ENCODE peak calls at places on chromosomes 13 and 19, in four cellular contexts. S, P, Z and V are unnamed samples.

GRCh38 chr13:109787135-109787954 is 962 bp upstream of the IRS2 start:
- DNase-seq in Z (peak; percentile 49), S (peak; percentile 84), P (no peak), V (no peak)

GRCh38 chr13:20882206-20882605 is 20.3 kb downstream of the XPO4 start:
- DNase-seq in S (peak; percentile 24), P (no peak), Z (peak; percentile 7), V (no peak)

GRCh38 chr13:36818483-36819063 is 449 bp upstream of the RFXAP start:
- DNase-seq in P (no peak), S (no peak), Z (no peak), V (peak; percentile 4)

GRCh38 chr19:42313840-42314755 is 989 bp downstream of the TMEM145 start:
- DNase-seq in Z (no peak), P (no peak), S (no peak), V (no peak)

GRCh38 chr19:14487370-14488125 is 8.4 kb downstream of the GIPC1 start:
- DNase-seq in Z (no peak), P (no peak), S (no peak), V (no peak)

GRCh38 chr13:65540064-65540635 is 1690.0 kb downstream of the PCDH9 start:
- DNase-seq in P (no peak), Z (no peak), S (no peak), V (peak; percentile 23)

GRCh38 chr19:7622933-7623685 is 6.2 kb downstream of the XAB2 start:
- DNase-seq in S (no peak), Z (no peak), P (no peak), V (no peak)

GRCh38 chr13:35781661-35782060 is 305.2 kb upstream of the MAB21L1 start:
- DNase-seq in Z (no peak), S (no peak), P (no peak), V (no peak)

GRCh38 chr19:14686411-14686810 is 3.4 kb upstream of the ZNF333 start:
- DNase-seq in Z (peak; percentile 5), S (peak; percentile 8), P (no peak), V (no peak)

GRCh38 chr19:50717891-50718254 is 1.7 kb downstream of the SHANK1 start:
- DNase-seq in S (peak; percentile 40), P (no peak), Z (no peak), V (no peak)

GRCh38 chr19:50719119-50719435 is 525 bp downstream of the SHANK1 start:
- DNase-seq in S (no peak), Z (no peak), P (no peak), V (no peak)

GRCh38 chr19:50717026-50717723 is 2.4 kb downstream of the SHANK1 start:
- DNase-seq in S (no peak), P (no peak), Z (no peak), V (no peak)

GRCh38 chr19:50719566-50719965 is at the start of gene SHANK1:
- DNase-seq in Z (no peak), P (no peak), S (peak; percentile 64), V (peak; percentile 21)

DNA sequence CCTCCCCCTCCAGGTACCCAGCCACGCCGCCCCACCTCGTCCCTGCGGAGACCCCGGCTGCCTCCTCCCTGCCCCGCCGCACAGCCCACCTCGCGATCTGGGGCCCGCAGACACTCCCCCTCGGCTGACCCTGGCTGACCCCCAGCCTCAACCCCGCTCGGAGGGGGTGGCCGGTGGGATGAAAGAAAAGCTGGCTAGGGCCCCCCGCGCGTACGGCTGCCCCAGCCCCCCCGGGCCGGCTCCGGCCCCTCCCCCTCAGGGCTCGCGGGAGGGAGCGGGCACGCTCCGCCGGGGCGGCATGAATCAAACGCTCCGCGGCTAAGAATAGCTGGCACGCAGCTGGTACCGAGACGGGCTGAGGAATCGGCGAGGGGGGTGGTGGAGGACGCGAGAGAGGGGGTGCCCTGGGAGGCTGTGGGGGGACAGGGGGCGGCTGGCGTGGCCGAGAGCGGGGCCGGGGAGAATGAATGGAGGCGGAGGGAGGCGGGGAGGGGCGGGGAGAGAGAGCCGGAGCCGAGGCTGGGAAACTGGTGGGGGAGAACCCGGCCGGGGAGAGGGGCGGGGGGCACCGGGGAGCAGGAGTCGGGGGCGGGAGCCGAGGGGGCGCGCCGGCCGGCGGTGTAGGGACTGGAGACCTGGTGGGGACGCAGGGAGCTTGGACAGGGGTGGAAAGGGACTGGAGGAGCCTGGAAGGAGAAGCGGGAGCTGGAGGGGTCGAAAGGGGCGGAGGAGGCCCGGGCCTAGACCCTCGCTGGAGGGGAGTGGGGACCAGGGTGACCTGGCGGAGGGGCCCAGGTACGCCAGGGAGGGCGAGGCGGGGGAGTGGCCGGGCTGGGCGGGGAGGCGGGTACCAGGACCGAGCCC is 1.1 kb downstream of the SHANK1 start:
- DNase-seq in S (peak; percentile 55), P (no peak), Z (no peak), V (no peak)
- TF ChIP-seq EZH2 in S (peak; percentile 84), P (no peak), Z (peak; percentile 36), V (no peak)

GRCh38 chr13:41054212-41054877 is 7.0 kb upstream of the WBP4 start:
- DNase-seq in Z (peak; percentile 48), S (peak; percentile 57), P (peak; percentile 37), V (peak; percentile 66)
- H2AFZ ChIP-seq in Z (no peak overlapping the region), S (no peak overlapping the region), P (no peak overlapping the region), V (no peak overlapping the region)

GRCh38 chr19:44746946-44747738 is 1.4 kb upstream of the BCL3 start:
- DNase-seq in Z (peak; percentile 98), P (peak; percentile 59), S (peak; percentile 82), V (peak; percentile 95)

GRCh38 chr19:44749994-44750393 is 1.5 kb downstream of the BCL3 start:
- DNase-seq in S (no peak), P (no peak), Z (no peak), V (no peak)

GRCh38 chr19:44747739-44748425 is 626 bp upstream of the BCL3 start:
- DNase-seq in P (no peak), S (peak; percentile 17), Z (peak; percentile 65), V (peak; percentile 73)

GRCh38 chr19:44749318-44749717 is 810 bp downstream of the BCL3 start:
- DNase-seq in Z (no peak), P (no peak), S (no peak), V (no peak)

DNA sequence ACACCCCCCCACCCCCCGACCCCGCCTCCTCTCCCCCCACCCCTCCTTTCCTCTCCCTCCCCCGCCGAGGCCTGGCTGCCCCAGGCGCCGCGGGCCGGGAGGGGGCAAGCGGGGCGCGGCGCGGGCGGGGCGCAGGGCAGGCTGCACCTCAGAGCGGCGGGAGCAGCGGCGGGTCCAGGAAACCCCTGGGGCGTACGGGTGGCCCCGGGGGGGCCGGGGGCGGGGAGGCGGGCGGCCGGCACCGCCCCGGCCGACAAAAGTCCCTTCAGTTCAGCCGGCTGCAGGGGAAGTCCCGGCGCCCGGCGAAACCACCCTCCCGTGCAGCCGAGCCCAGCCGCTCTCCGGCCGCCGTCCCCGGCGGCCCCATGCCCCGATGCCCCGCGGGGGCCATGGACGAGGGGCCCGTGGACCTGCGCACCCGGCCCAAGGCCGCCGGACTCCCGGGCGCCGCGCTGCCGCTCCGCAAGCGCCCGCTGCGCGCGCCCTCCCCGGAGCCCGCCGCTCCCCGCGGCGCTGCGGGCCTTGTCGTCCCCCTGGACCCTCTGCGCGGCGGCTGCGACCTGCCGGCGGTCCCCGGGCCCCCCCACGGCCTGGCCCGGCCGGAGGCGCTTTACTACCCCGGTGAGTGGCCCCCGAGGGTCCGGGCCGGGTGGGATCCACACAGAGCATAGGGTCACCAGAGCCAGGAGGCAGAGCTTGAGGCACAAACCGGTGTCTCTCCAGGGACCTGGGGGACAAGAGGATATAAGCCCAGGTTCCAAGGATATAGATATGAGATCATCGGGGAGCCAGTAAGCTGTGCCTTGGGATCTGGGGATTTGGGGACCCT is at the start of gene BCL3:
- DNase-seq in Z (peak; percentile 77), S (peak; percentile 53), P (no peak), V (no peak)
- TF ChIP-seq EZH2 in Z (no peak), S (no peak), P (no peak), V (no peak)

GRCh38 chr19:55606471-55606787 is 982 bp downstream of the ZNF865 start:
- DNase-seq in P (no peak), Z (no peak), S (no peak), V (no peak)
- H2AFZ ChIP-seq in P (no peak overlapping the region), Z (peak overlapping the region; percentile 35), S (no peak overlapping the region), V (no peak overlapping the region)

GRCh38 chr19:4449022-4449825 is 8.4 kb downstream of the UBXN6 start:
- DNase-seq in S (no peak), P (no peak), Z (no peak), V (no peak)
- TF ChIP-seq EZH2 in S (no peak), P (no peak), Z (no peak), V (no peak)

GRCh38 chr19:10346509-10346908 is 7.1 kb upstream of the ICAM3 start:
- DNase-seq in P (no peak), S (no peak), Z (no peak), V (peak; percentile 8)
- H2AFZ ChIP-seq in P (no peak overlapping the region), S (no peak overlapping the region), Z (no peak overlapping the region), V (no peak overlapping the region)

GRCh38 chr19:55078996-55079395 is 3.3 kb downstream of the EPS8L1 start:
- DNase-seq in Z (no peak), P (no peak), S (no peak), V (no peak)

GRCh38 chr19:55080121-55080914 is 4.6 kb downstream of the EPS8L1 start:
- DNase-seq in P (no peak), Z (peak; percentile 58), S (peak; percentile 83), V (peak; percentile 47)

GRCh38 chr19:55080915-55081772 is 5.5 kb downstream of the EPS8L1 start:
- DNase-seq in Z (peak; percentile 51), S (peak; percentile 85), P (peak; percentile 35), V (peak; percentile 45)

GRCh38 chr19:55081773-55082022 is 6.0 kb downstream of the EPS8L1 start:
- DNase-seq in S (no peak), P (no peak), Z (no peak), V (no peak)

GRCh38 chr19:55079400-55080038 is 3.9 kb downstream of the EPS8L1 start:
- DNase-seq in S (no peak), P (no peak), Z (no peak), V (no peak)
- TF ChIP-seq EZH2 in S (no peak), P (no peak), Z (no peak), V (no peak)